ENCODE peak calls at places on chromosome 18, in eight cellular contexts. O is NCI-H1105 treated with DMSO at 0.1 percent for 48 hours; P is RWPE1; I is head of caudate nucleus; F is KG1; L is amniotic stem cell; E is CD8-positive, alpha-beta T cell; U is endothelial cell. A is an unnamed sample.

GRCh38 chr18:25568926-25569325 is 217.0 kb upstream of the ZNF521 start:
- DNase-seq in O (no peak), P (no peak), I (no peak), F (no peak), L (no peak), E (no peak), U (no peak), A (no peak)

GRCh38 chr18:57209697-57210096 is 62.8 kb downstream of the BOD1L2 start:
- DNase-seq in O (no peak), P (no peak), I (no peak), F (no peak), L (no peak), E (no peak), U (no peak), A (no peak)

GRCh38 chr18:48192542-48192941 is 216.6 kb downstream of the ZBTB7C start:
- DNase-seq in O (no peak), P (no peak), I (no peak), F (no peak), L (no peak), E (no peak), U (no peak), A (no peak)

GRCh38 chr18:23143871-23144270 is 8.6 kb downstream of the CABLES1 start:
- DNase-seq in O (no peak), P (no peak), I (no peak), F (no peak), L (no peak), E (no peak), U (peak; percentile 15), A (no peak)

GRCh38 chr18:54089749-54090459 is 134.6 kb downstream of the MBD2 start:
- DNase-seq in O (no peak), P (no peak), I (no peak), F (no peak), L (no peak), E (no peak), U (no peak), A (no peak)

GRCh38 chr18:73136134-73136533 is 268.3 kb upstream of the NETO1 start:
- DNase-seq in O (peak; percentile 59), P (peak; percentile 13), I (no peak), F (peak; percentile 43), L (no peak), E (no peak), U (no peak), A (peak; percentile 12)

GRCh38 chr18:79640064-79640672 is 39.4 kb upstream of the CTDP1 start:
- DNase-seq in O (no peak), P (no peak), I (no peak), F (no peak), L (no peak), E (no peak), U (no peak), A (no peak)

GRCh38 chr18:58726671-58727070 is 55.4 kb downstream of the MALT1 start:
- DNase-seq in O (no peak), P (no peak), I (no peak), F (no peak), L (no peak), E (no peak), U (no peak), A (no peak)

GRCh38 chr18:45957100-45957499 is 10.0 kb downstream of the EPG5 start:
- DNase-seq in O (no peak), P (no peak), I (no peak), F (no peak), L (no peak), E (no peak), U (no peak), A (no peak)

GRCh38 chr18:8943900-8944870 is 158.3 kb upstream of the NDUFV2 start:
- DNase-seq in O (no peak), P (no peak), I (no peak), F (no peak), L (no peak), E (no peak), U (no peak), A (no peak)

GRCh38 chr18:9048808-9049494 is 53.5 kb upstream of the NDUFV2 start:
- DNase-seq in O (no peak), P (no peak), I (no peak), F (no peak), L (no peak), E (no peak), U (no peak), A (no peak)

GRCh38 chr18:76491801-76492668 is 3.0 kb downstream of the ZNF516 start:
- DNase-seq in O (peak; percentile 47), P (peak; percentile 44), I (no peak), F (no peak), L (no peak), E (peak; percentile 18), U (peak; percentile 34), A (no peak)

GRCh38 chr18:21636769-21637168 is 24.7 kb downstream of the SNRPD1 start:
- DNase-seq in O (no peak), P (peak; percentile 20), I (no peak), F (no peak), L (no peak), E (no peak), U (no peak), A (no peak)

GRCh38 chr18:56431551-56431950 is 206.8 kb downstream of the TXNL1 start:
- DNase-seq in O (peak; percentile 38), P (peak; percentile 30), I (no peak), F (no peak), L (no peak), E (no peak), U (no peak), A (no peak)

GRCh38 chr18:5417342-5417741 is 121.8 kb upstream of the ZBTB14 start:
- DNase-seq in O (no peak), P (no peak), I (peak; percentile 46), F (no peak), L (no peak), E (no peak), U (no peak), A (peak; percentile 62)

GRCh38 chr18:57497372-57498294 is 62.5 kb downstream of the ONECUT2 start:
- DNase-seq in O (no peak), P (no peak), I (no peak), F (no peak), L (no peak), E (no peak), U (no peak), A (no peak)

GRCh38 chr18:30727849-30728248 is 314.7 kb downstream of the DSC3 start:
- DNase-seq in O (no peak), P (no peak), I (no peak), F (no peak), L (no peak), E (no peak), U (no peak), A (no peak)

GRCh38 chr18:74604774-74605173 is 7.1 kb downstream of the ZNF407 start:
- DNase-seq in O (no peak), P (no peak), I (no peak), F (no peak), L (peak; percentile 16), E (no peak), U (no peak), A (no peak)

GRCh38 chr18:37393221-37393828 is 172.3 kb downstream of the CELF4 start:
- DNase-seq in O (peak; percentile 6), P (no peak), I (peak; percentile 33), F (no peak), L (no peak), E (no peak), U (no peak), A (no peak)

GRCh38 chr18:13137041-13137938 is 81.3 kb upstream of the LDLRAD4 start:
- DNase-seq in O (no peak), P (no peak), I (no peak), F (peak; percentile 33), L (no peak), E (peak; percentile 41), U (no peak), A (peak; percentile 17)

GRCh38 chr18:35634376-35634775 is 52.8 kb downstream of the GALNT1 start:
- DNase-seq in O (no peak), P (no peak), I (no peak), F (no peak), L (no peak), E (no peak), U (no peak), A (no peak)

GRCh38 chr18:36706313-36706881 is 122.4 kb downstream of the TPGS2 start:
- DNase-seq in O (no peak), P (no peak), I (no peak), F (no peak), L (no peak), E (no peak), U (no peak), A (no peak)

GRCh38 chr18:42619771-42620170 is 495.7 kb downstream of the RIT2 start:
- DNase-seq in O (no peak), P (no peak), I (no peak), F (no peak), L (no peak), E (no peak), U (no peak), A (no peak)

GRCh38 chr18:424869-425138 is 75.7 kb downstream of the COLEC12 start:
- DNase-seq in O (no peak), P (no peak), I (no peak), F (no peak), L (no peak), E (no peak), U (no peak), A (no peak)

GRCh38 chr18:12449040-12449814 is 41.5 kb downstream of the PRELID3A start:
- DNase-seq in O (no peak), P (no peak), I (no peak), F (no peak), L (no peak), E (no peak), U (no peak), A (no peak)

GRCh38 chr18:13437801-13438506 is 219.4 kb downstream of the LDLRAD4 start:
- DNase-seq in O (no peak), P (no peak), I (no peak), F (no peak), L (no peak), E (peak; percentile 72), U (no peak), A (no peak)

GRCh38 chr18:69631281-69631680 is 230.6 kb downstream of the DOK6 start:
- DNase-seq in O (no peak), P (no peak), I (no peak), F (no peak), L (no peak), E (no peak), U (no peak), A (no peak)

GRCh38 chr18:43893001-43893637 is 615.8 kb upstream of the SYT4 start:
- DNase-seq in O (no peak), P (no peak), I (no peak), F (no peak), L (peak; percentile 75), E (no peak), U (no peak), A (no peak)

GRCh38 chr18:68679531-68679930 is 35.4 kb downstream of the TMX3 start:
- DNase-seq in O (no peak), P (no peak), I (no peak), F (no peak), L (no peak), E (no peak), U (no peak), A (peak; percentile 38)

GRCh38 chr18:46628206-46628605 is 28.8 kb downstream of the LOXHD1 start:
- DNase-seq in O (no peak), P (no peak), I (no peak), F (no peak), L (no peak), E (no peak), U (no peak), A (no peak)

GRCh38 chr18:76275913-76276312 is 219.1 kb downstream of the ZNF516 start:
- DNase-seq in O (peak; percentile 8), P (no peak), I (no peak), F (no peak), L (no peak), E (no peak), U (no peak), A (no peak)

GRCh38 chr18:34287825-34288224 is 63.1 kb upstream of the NOL4 start:
- DNase-seq in O (no peak), P (no peak), I (no peak), F (no peak), L (no peak), E (no peak), U (no peak), A (no peak)

GRCh38 chr18:9337875-9338274 is 3.3 kb downstream of the TWSG1 start:
- DNase-seq in O (no peak), P (no peak), I (no peak), F (peak; percentile 46), L (no peak), E (no peak), U (no peak), A (peak; percentile 81)

GRCh38 chr18:74166397-74166796 is 18.1 kb downstream of the TIMM21 start:
- DNase-seq in O (no peak), P (no peak), I (no peak), F (no peak), L (no peak), E (no peak), U (no peak), A (no peak)